ENCODE peak calls at places on chromosomes 12 and 14, in seven cellular contexts. One of them, this sample, is unnamed.

GRCh38 chr12:96445743-96446655 is 43.4 kb upstream of the CFAP54 start:
- DNase-seq in stimulated activated CD8-positive, alpha-beta memory T cell treated with anti-CD3 and anti-CD28 coated beads, Interleukin-2, amount 100 ng/mL, for 1 hour: peak; percentile 26
- DNase-seq in T-helper 1 cell: peak; percentile 12
- DNase-seq in retinal pigment epithelial cell: peak; percentile 63
- DNase-seq in mucosa of descending colon: no peak
- DNase-seq in WTC11: no peak
- DNase-seq in stimulated activated naive B cell treated with anti-CD40 and anti-IgM and Interleukin-4, amounts not matched to agents 10 μg/mL and 1 μg/mL and 100 μg/mL, for 72 hours: peak; percentile 33
- DNase-seq in this sample: peak; percentile 85

GRCh38 chr12:54056110-54056509 is 2.5 kb downstream of the HOXC4 start:
- DNase-seq in stimulated activated CD8-positive, alpha-beta memory T cell treated with anti-CD3 and anti-CD28 coated beads, Interleukin-2, amount 100 ng/mL, for 1 hour: no peak
- DNase-seq in T-helper 1 cell: no peak
- DNase-seq in retinal pigment epithelial cell: no peak
- DNase-seq in mucosa of descending colon: no peak
- DNase-seq in WTC11: no peak
- DNase-seq in stimulated activated naive B cell treated with anti-CD40 and anti-IgM and Interleukin-4, amounts not matched to agents 10 μg/mL and 1 μg/mL and 100 μg/mL, for 72 hours: no peak
- DNase-seq in this sample: no peak

GRCh38 chr12:58159941-58160340 is 218.6 kb downstream of the ATP23 start:
- DNase-seq in stimulated activated CD8-positive, alpha-beta memory T cell treated with anti-CD3 and anti-CD28 coated beads, Interleukin-2, amount 100 ng/mL, for 1 hour: no peak
- DNase-seq in T-helper 1 cell: no peak
- DNase-seq in retinal pigment epithelial cell: no peak
- DNase-seq in mucosa of descending colon: no peak
- DNase-seq in WTC11: no peak
- DNase-seq in stimulated activated naive B cell treated with anti-CD40 and anti-IgM and Interleukin-4, amounts not matched to agents 10 μg/mL and 1 μg/mL and 100 μg/mL, for 72 hours: no peak
- DNase-seq in this sample: no peak

GRCh38 chr12:49868449-49868848 is 25.5 kb upstream of the BCDIN3D start:
- DNase-seq in stimulated activated CD8-positive, alpha-beta memory T cell treated with anti-CD3 and anti-CD28 coated beads, Interleukin-2, amount 100 ng/mL, for 1 hour: no peak
- DNase-seq in T-helper 1 cell: no peak
- DNase-seq in retinal pigment epithelial cell: no peak
- DNase-seq in mucosa of descending colon: no peak
- DNase-seq in WTC11: no peak
- DNase-seq in stimulated activated naive B cell treated with anti-CD40 and anti-IgM and Interleukin-4, amounts not matched to agents 10 μg/mL and 1 μg/mL and 100 μg/mL, for 72 hours: no peak
- DNase-seq in this sample: no peak

GRCh38 chr12:80714055-80714454 is 2.7 kb upstream of the MYF5 start:
- DNase-seq in stimulated activated CD8-positive, alpha-beta memory T cell treated with anti-CD3 and anti-CD28 coated beads, Interleukin-2, amount 100 ng/mL, for 1 hour: no peak
- DNase-seq in T-helper 1 cell: no peak
- DNase-seq in retinal pigment epithelial cell: no peak
- DNase-seq in mucosa of descending colon: no peak
- DNase-seq in WTC11: peak; percentile 55
- DNase-seq in stimulated activated naive B cell treated with anti-CD40 and anti-IgM and Interleukin-4, amounts not matched to agents 10 μg/mL and 1 μg/mL and 100 μg/mL, for 72 hours: no peak
- DNase-seq in this sample: no peak

GRCh38 chr12:94616217-94616729 is 34.1 kb downstream of the TMCC3 start:
- DNase-seq in stimulated activated CD8-positive, alpha-beta memory T cell treated with anti-CD3 and anti-CD28 coated beads, Interleukin-2, amount 100 ng/mL, for 1 hour: no peak
- DNase-seq in T-helper 1 cell: no peak
- DNase-seq in retinal pigment epithelial cell: no peak
- DNase-seq in mucosa of descending colon: peak; percentile 70
- DNase-seq in WTC11: no peak
- DNase-seq in stimulated activated naive B cell treated with anti-CD40 and anti-IgM and Interleukin-4, amounts not matched to agents 10 μg/mL and 1 μg/mL and 100 μg/mL, for 72 hours: no peak
- DNase-seq in this sample: no peak

GRCh38 chr14:55438066-55438683 is 2.2 kb downstream of the TBPL2 start:
- DNase-seq in stimulated activated CD8-positive, alpha-beta memory T cell treated with anti-CD3 and anti-CD28 coated beads, Interleukin-2, amount 100 ng/mL, for 1 hour: no peak
- DNase-seq in T-helper 1 cell: no peak
- DNase-seq in retinal pigment epithelial cell: no peak
- DNase-seq in mucosa of descending colon: no peak
- DNase-seq in WTC11: no peak
- DNase-seq in stimulated activated naive B cell treated with anti-CD40 and anti-IgM and Interleukin-4, amounts not matched to agents 10 μg/mL and 1 μg/mL and 100 μg/mL, for 72 hours: no peak
- DNase-seq in this sample: no peak

GRCh38 chr12:6273931-6274687 is 36.4 kb upstream of the PLEKHG6 start:
- DNase-seq in stimulated activated CD8-positive, alpha-beta memory T cell treated with anti-CD3 and anti-CD28 coated beads, Interleukin-2, amount 100 ng/mL, for 1 hour: no peak
- DNase-seq in T-helper 1 cell: no peak
- DNase-seq in retinal pigment epithelial cell: no peak
- DNase-seq in mucosa of descending colon: peak; percentile 20
- DNase-seq in WTC11: no peak
- DNase-seq in stimulated activated naive B cell treated with anti-CD40 and anti-IgM and Interleukin-4, amounts not matched to agents 10 μg/mL and 1 μg/mL and 100 μg/mL, for 72 hours: no peak
- DNase-seq in this sample: no peak

GRCh38 chr12:16603265-16603915 is 2.6 kb downstream of the LMO3 start:
- DNase-seq in stimulated activated CD8-positive, alpha-beta memory T cell treated with anti-CD3 and anti-CD28 coated beads, Interleukin-2, amount 100 ng/mL, for 1 hour: no peak
- DNase-seq in T-helper 1 cell: no peak
- DNase-seq in retinal pigment epithelial cell: no peak
- DNase-seq in mucosa of descending colon: no peak
- DNase-seq in WTC11: no peak
- DNase-seq in stimulated activated naive B cell treated with anti-CD40 and anti-IgM and Interleukin-4, amounts not matched to agents 10 μg/mL and 1 μg/mL and 100 μg/mL, for 72 hours: no peak
- DNase-seq in this sample: no peak

GRCh38 chr14:104291123-104292000 is 153.0 kb downstream of the KIF26A start:
- DNase-seq in stimulated activated CD8-positive, alpha-beta memory T cell treated with anti-CD3 and anti-CD28 coated beads, Interleukin-2, amount 100 ng/mL, for 1 hour: no peak
- DNase-seq in T-helper 1 cell: no peak
- DNase-seq in retinal pigment epithelial cell: no peak
- DNase-seq in mucosa of descending colon: peak; percentile 34
- DNase-seq in WTC11: peak; percentile 69
- DNase-seq in stimulated activated naive B cell treated with anti-CD40 and anti-IgM and Interleukin-4, amounts not matched to agents 10 μg/mL and 1 μg/mL and 100 μg/mL, for 72 hours: no peak
- DNase-seq in this sample: no peak

GRCh38 chr12:3129301-3130052 is 52.3 kb downstream of the TSPAN9 start:
- DNase-seq in stimulated activated CD8-positive, alpha-beta memory T cell treated with anti-CD3 and anti-CD28 coated beads, Interleukin-2, amount 100 ng/mL, for 1 hour: no peak
- DNase-seq in T-helper 1 cell: no peak
- DNase-seq in retinal pigment epithelial cell: no peak
- DNase-seq in mucosa of descending colon: no peak
- DNase-seq in WTC11: no peak
- DNase-seq in stimulated activated naive B cell treated with anti-CD40 and anti-IgM and Interleukin-4, amounts not matched to agents 10 μg/mL and 1 μg/mL and 100 μg/mL, for 72 hours: peak; percentile 44
- DNase-seq in this sample: peak; percentile 56

GRCh38 chr14:104135121-104135903 is 3.1 kb upstream of the KIF26A start:
- DNase-seq in stimulated activated CD8-positive, alpha-beta memory T cell treated with anti-CD3 and anti-CD28 coated beads, Interleukin-2, amount 100 ng/mL, for 1 hour: no peak
- DNase-seq in T-helper 1 cell: no peak
- DNase-seq in retinal pigment epithelial cell: no peak
- DNase-seq in mucosa of descending colon: peak; percentile 32
- DNase-seq in WTC11: peak; percentile 87
- DNase-seq in stimulated activated naive B cell treated with anti-CD40 and anti-IgM and Interleukin-4, amounts not matched to agents 10 μg/mL and 1 μg/mL and 100 μg/mL, for 72 hours: no peak
- DNase-seq in this sample: no peak

GRCh38 chr12:55142896-55143870 is 17.0 kb downstream of the OR9K2 start:
- DNase-seq in stimulated activated CD8-positive, alpha-beta memory T cell treated with anti-CD3 and anti-CD28 coated beads, Interleukin-2, amount 100 ng/mL, for 1 hour: peak; percentile 1
- DNase-seq in T-helper 1 cell: no peak
- DNase-seq in retinal pigment epithelial cell: peak; percentile 0
- DNase-seq in mucosa of descending colon: no peak
- DNase-seq in WTC11: peak; percentile 63
- DNase-seq in stimulated activated naive B cell treated with anti-CD40 and anti-IgM and Interleukin-4, amounts not matched to agents 10 μg/mL and 1 μg/mL and 100 μg/mL, for 72 hours: no peak
- DNase-seq in this sample: peak; percentile 63

GRCh38 chr12:128486951-128487350 is 220.0 kb downstream of the TMEM132C start:
- DNase-seq in stimulated activated CD8-positive, alpha-beta memory T cell treated with anti-CD3 and anti-CD28 coated beads, Interleukin-2, amount 100 ng/mL, for 1 hour: no peak
- DNase-seq in T-helper 1 cell: no peak
- DNase-seq in retinal pigment epithelial cell: no peak
- DNase-seq in mucosa of descending colon: no peak
- DNase-seq in WTC11: no peak
- DNase-seq in stimulated activated naive B cell treated with anti-CD40 and anti-IgM and Interleukin-4, amounts not matched to agents 10 μg/mL and 1 μg/mL and 100 μg/mL, for 72 hours: no peak
- DNase-seq in this sample: no peak

GRCh38 chr12:5787828-5788227 is 157.2 kb downstream of the ANO2 start:
- DNase-seq in stimulated activated CD8-positive, alpha-beta memory T cell treated with anti-CD3 and anti-CD28 coated beads, Interleukin-2, amount 100 ng/mL, for 1 hour: no peak
- DNase-seq in T-helper 1 cell: no peak
- DNase-seq in retinal pigment epithelial cell: no peak
- DNase-seq in mucosa of descending colon: no peak
- DNase-seq in WTC11: no peak
- DNase-seq in stimulated activated naive B cell treated with anti-CD40 and anti-IgM and Interleukin-4, amounts not matched to agents 10 μg/mL and 1 μg/mL and 100 μg/mL, for 72 hours: no peak
- DNase-seq in this sample: no peak

GRCh38 chr12:31773867-31774266 is 45.0 kb upstream of the AMN1 start:
- DNase-seq in stimulated activated CD8-positive, alpha-beta memory T cell treated with anti-CD3 and anti-CD28 coated beads, Interleukin-2, amount 100 ng/mL, for 1 hour: no peak
- DNase-seq in T-helper 1 cell: no peak
- DNase-seq in retinal pigment epithelial cell: peak; percentile 34
- DNase-seq in mucosa of descending colon: no peak
- DNase-seq in WTC11: no peak
- DNase-seq in stimulated activated naive B cell treated with anti-CD40 and anti-IgM and Interleukin-4, amounts not matched to agents 10 μg/mL and 1 μg/mL and 100 μg/mL, for 72 hours: peak; percentile 64
- DNase-seq in this sample: no peak

GRCh38 chr12:5923043-5923605 is 21.9 kb downstream of the ANO2 start:
- DNase-seq in stimulated activated CD8-positive, alpha-beta memory T cell treated with anti-CD3 and anti-CD28 coated beads, Interleukin-2, amount 100 ng/mL, for 1 hour: no peak
- DNase-seq in T-helper 1 cell: no peak
- DNase-seq in retinal pigment epithelial cell: no peak
- DNase-seq in mucosa of descending colon: no peak
- DNase-seq in WTC11: no peak
- DNase-seq in stimulated activated naive B cell treated with anti-CD40 and anti-IgM and Interleukin-4, amounts not matched to agents 10 μg/mL and 1 μg/mL and 100 μg/mL, for 72 hours: no peak
- DNase-seq in this sample: no peak

GRCh38 chr14:34926552-34926951 is 51.4 kb upstream of the BAZ1A start:
- DNase-seq in stimulated activated CD8-positive, alpha-beta memory T cell treated with anti-CD3 and anti-CD28 coated beads, Interleukin-2, amount 100 ng/mL, for 1 hour: no peak
- DNase-seq in T-helper 1 cell: no peak
- DNase-seq in retinal pigment epithelial cell: peak; percentile 23
- DNase-seq in mucosa of descending colon: no peak
- DNase-seq in WTC11: no peak
- DNase-seq in stimulated activated naive B cell treated with anti-CD40 and anti-IgM and Interleukin-4, amounts not matched to agents 10 μg/mL and 1 μg/mL and 100 μg/mL, for 72 hours: no peak
- DNase-seq in this sample: no peak

GRCh38 chr14:74835607-74836250 is 40.2 kb downstream of the PROX2 start:
- DNase-seq in stimulated activated CD8-positive, alpha-beta memory T cell treated with anti-CD3 and anti-CD28 coated beads, Interleukin-2, amount 100 ng/mL, for 1 hour: no peak
- DNase-seq in T-helper 1 cell: no peak
- DNase-seq in retinal pigment epithelial cell: no peak
- DNase-seq in mucosa of descending colon: no peak
- DNase-seq in WTC11: no peak
- DNase-seq in stimulated activated naive B cell treated with anti-CD40 and anti-IgM and Interleukin-4, amounts not matched to agents 10 μg/mL and 1 μg/mL and 100 μg/mL, for 72 hours: no peak
- DNase-seq in this sample: no peak

GRCh38 chr12:110403146-110403974 is at the start of gene ANAPC7:
- DNase-seq in stimulated activated CD8-positive, alpha-beta memory T cell treated with anti-CD3 and anti-CD28 coated beads, Interleukin-2, amount 100 ng/mL, for 1 hour: peak; percentile 75
- DNase-seq in T-helper 1 cell: peak; percentile 76
- DNase-seq in retinal pigment epithelial cell: peak; percentile 60
- DNase-seq in mucosa of descending colon: peak; percentile 92
- DNase-seq in WTC11: peak; percentile 91
- DNase-seq in stimulated activated naive B cell treated with anti-CD40 and anti-IgM and Interleukin-4, amounts not matched to agents 10 μg/mL and 1 μg/mL and 100 μg/mL, for 72 hours: peak; percentile 81
- DNase-seq in this sample: peak; percentile 90

GRCh38 chr12:59357811-59358210 is 238.0 kb upstream of the SLC16A7 start:
- DNase-seq in stimulated activated CD8-positive, alpha-beta memory T cell treated with anti-CD3 and anti-CD28 coated beads, Interleukin-2, amount 100 ng/mL, for 1 hour: no peak
- DNase-seq in T-helper 1 cell: no peak
- DNase-seq in retinal pigment epithelial cell: no peak
- DNase-seq in mucosa of descending colon: no peak
- DNase-seq in WTC11: peak; percentile 20
- DNase-seq in stimulated activated naive B cell treated with anti-CD40 and anti-IgM and Interleukin-4, amounts not matched to agents 10 μg/mL and 1 μg/mL and 100 μg/mL, for 72 hours: no peak
- DNase-seq in this sample: no peak

GRCh38 chr14:78606111-78606510 is 435.9 kb downstream of the NRXN3 start:
- DNase-seq in stimulated activated CD8-positive, alpha-beta memory T cell treated with anti-CD3 and anti-CD28 coated beads, Interleukin-2, amount 100 ng/mL, for 1 hour: no peak
- DNase-seq in T-helper 1 cell: no peak
- DNase-seq in retinal pigment epithelial cell: peak; percentile 52
- DNase-seq in mucosa of descending colon: no peak
- DNase-seq in WTC11: no peak
- DNase-seq in stimulated activated naive B cell treated with anti-CD40 and anti-IgM and Interleukin-4, amounts not matched to agents 10 μg/mL and 1 μg/mL and 100 μg/mL, for 72 hours: no peak
- DNase-seq in this sample: no peak

GRCh38 chr14:31774567-31774966 is 213.4 kb downstream of the NUBPL start:
- DNase-seq in stimulated activated CD8-positive, alpha-beta memory T cell treated with anti-CD3 and anti-CD28 coated beads, Interleukin-2, amount 100 ng/mL, for 1 hour: no peak
- DNase-seq in T-helper 1 cell: no peak
- DNase-seq in retinal pigment epithelial cell: no peak
- DNase-seq in mucosa of descending colon: no peak
- DNase-seq in WTC11: no peak
- DNase-seq in stimulated activated naive B cell treated with anti-CD40 and anti-IgM and Interleukin-4, amounts not matched to agents 10 μg/mL and 1 μg/mL and 100 μg/mL, for 72 hours: no peak
- DNase-seq in this sample: no peak

GRCh38 chr12:19131020-19131431 is 1.5 kb downstream of the PLEKHA5 start:
- DNase-seq in stimulated activated CD8-positive, alpha-beta memory T cell treated with anti-CD3 and anti-CD28 coated beads, Interleukin-2, amount 100 ng/mL, for 1 hour: no peak
- DNase-seq in T-helper 1 cell: no peak
- DNase-seq in retinal pigment epithelial cell: no peak
- DNase-seq in mucosa of descending colon: peak; percentile 32
- DNase-seq in WTC11: peak; percentile 29
- DNase-seq in stimulated activated naive B cell treated with anti-CD40 and anti-IgM and Interleukin-4, amounts not matched to agents 10 μg/mL and 1 μg/mL and 100 μg/mL, for 72 hours: no peak
- DNase-seq in this sample: no peak

GRCh38 chr12:39831587-39832315 is 212.1 kb upstream of the ABCD2 start:
- DNase-seq in stimulated activated CD8-positive, alpha-beta memory T cell treated with anti-CD3 and anti-CD28 coated beads, Interleukin-2, amount 100 ng/mL, for 1 hour: no peak
- DNase-seq in T-helper 1 cell: no peak
- DNase-seq in retinal pigment epithelial cell: no peak
- DNase-seq in mucosa of descending colon: no peak
- DNase-seq in WTC11: no peak
- DNase-seq in stimulated activated naive B cell treated with anti-CD40 and anti-IgM and Interleukin-4, amounts not matched to agents 10 μg/mL and 1 μg/mL and 100 μg/mL, for 72 hours: no peak
- DNase-seq in this sample: no peak